ENCODE peak calls at places on chromosomes 12 and 14, in nine cellular contexts. W is tibial nerve, K is adrenal gland, S is IMR-90, D is uterus, M is colonic mucosa, B is H9, R is coronary artery, L is pancreas. E is an unnamed sample.

GRCh38 chr12:82440885-82441284 is 82.6 kb downstream of the METTL25 start:
- DNase-seq in W (no peak), K (no peak), S (peak; percentile 4), D (no peak), M (no peak), B (no peak), R (no peak), L (no peak), E (no peak)

GRCh38 chr12:10341892-10342509 is 34.3 kb downstream of the KLRD1 start:
- DNase-seq in W (no peak), K (no peak), S (no peak), D (no peak), M (no peak), B (no peak), R (no peak), L (no peak), E (no peak)

GRCh38 chr14:99497894-99498293 is 16.7 kb downstream of the CCNK start:
- DNase-seq in W (no peak), K (no peak), S (no peak), D (no peak), M (no peak), B (no peak), R (no peak), L (no peak), E (no peak)

GRCh38 chr12:84463756-84464495 is 448.7 kb downstream of the SLC6A15 start:
- DNase-seq in W (no peak), K (no peak), S (peak; percentile 53), D (no peak), M (no peak), B (no peak), R (no peak), L (no peak), E (no peak)

GRCh38 chr12:49983892-49984291 is 11.1 kb downstream of the AQP6 start:
- DNase-seq in W (no peak), K (no peak), S (peak; percentile 92), D (no peak), M (no peak), B (no peak), R (no peak), L (no peak), E (no peak)

GRCh38 chr12:12736759-12737676 is 19.9 kb downstream of the CDKN1B start:
- DNase-seq in W (no peak), K (no peak), S (peak; percentile 85), D (peak; percentile 56), M (no peak), B (no peak), R (no peak), L (no peak), E (peak; percentile 35)

GRCh38 chr14:22526210-22526609 is 62.8 kb downstream of the DAD1 start:
- DNase-seq in W (no peak), K (no peak), S (no peak), D (no peak), M (no peak), B (no peak), R (no peak), L (no peak), E (no peak)

GRCh38 chr12:120252071-120252906 is 13.2 kb downstream of the PXN start:
- DNase-seq in W (no peak), K (no peak), S (no peak), D (no peak), M (no peak), B (no peak), R (no peak), L (no peak), E (peak; percentile 63)

GRCh38 chr12:25644964-25645363 is 91.9 kb upstream of the LMNTD1 start:
- DNase-seq in W (no peak), K (no peak), S (no peak), D (no peak), M (no peak), B (no peak), R (no peak), L (no peak), E (no peak)

GRCh38 chr14:99609245-99610117 is 5.5 kb upstream of the CCDC85C start:
- DNase-seq in W (no peak), K (peak; percentile 61), S (peak; percentile 33), D (peak; percentile 40), M (no peak), B (no peak), R (no peak), L (no peak), E (no peak)

GRCh38 chr12:50661300-50662120 is 102.4 kb upstream of the ATF1 start:
- DNase-seq in W (no peak), K (no peak), S (no peak), D (no peak), M (no peak), B (no peak), R (no peak), L (no peak), E (no peak)

GRCh38 chr12:114711689-114712152 is 27.7 kb upstream of the TBX3 start:
- DNase-seq in W (no peak), K (no peak), S (no peak), D (no peak), M (no peak), B (no peak), R (no peak), L (no peak), E (no peak)

GRCh38 chr12:101919447-101919846 is 42.1 kb downstream of the DRAM1 start:
- DNase-seq in W (no peak), K (no peak), S (peak; percentile 51), D (no peak), M (no peak), B (no peak), R (no peak), L (no peak), E (no peak)

GRCh38 chr12:101923049-101923718 is 45.8 kb downstream of the DRAM1 start:
- DNase-seq in W (no peak), K (no peak), S (no peak), D (no peak), M (no peak), B (no peak), R (no peak), L (no peak), E (no peak)

GRCh38 chr12:101924647-101925046 is 47.3 kb downstream of the DRAM1 start:
- DNase-seq in W (no peak), K (no peak), S (peak; percentile 46), D (no peak), M (no peak), B (no peak), R (no peak), L (no peak), E (no peak)

GRCh38 chr12:101925352-101925751 is 48.0 kb downstream of the DRAM1 start:
- DNase-seq in W (peak; percentile 77), K (no peak), S (peak; percentile 99), D (peak; percentile 80), M (peak; percentile 27), B (no peak), R (peak; percentile 81), L (peak; percentile 43), E (no peak)

DNA sequence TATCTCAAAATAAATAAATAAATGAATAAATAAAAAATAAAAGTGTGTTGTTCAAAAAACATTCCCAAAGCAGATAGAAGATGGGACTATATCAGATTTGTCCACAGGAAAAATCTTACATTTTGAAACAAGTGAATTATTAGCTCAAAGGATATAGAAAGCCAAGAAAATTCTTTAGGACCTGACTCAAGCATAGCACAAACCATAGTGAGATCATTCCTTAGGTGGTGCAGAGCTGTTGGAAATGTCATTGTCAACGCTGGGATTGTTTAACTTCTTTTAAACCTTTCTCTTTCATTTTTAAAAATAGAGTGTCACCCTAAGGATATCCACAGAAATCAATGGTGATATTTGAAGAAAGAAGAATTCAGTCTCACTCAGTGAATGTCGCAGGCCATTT is 43.5 kb downstream of the DRAM1 start:
- DNase-seq in W (no peak), K (no peak), S (peak; percentile 56), D (no peak), M (no peak), B (no peak), R (no peak), L (no peak), E (no peak)
- H3K27ac ChIP-seq in W (no peak overlapping the region), K (no peak overlapping the region), S (peak overlapping the region; percentile 35), D (no peak overlapping the region), M (no peak overlapping the region), B (no peak overlapping the region), R (no peak overlapping the region), L (no peak overlapping the region), E (no peak overlapping the region)

GRCh38 chr12:65362231-65362630 is 83.7 kb downstream of the MSRB3 start:
- DNase-seq in W (no peak), K (no peak), S (peak; percentile 22), D (no peak), M (no peak), B (no peak), R (no peak), L (no peak), E (no peak)

GRCh38 chr12:65372574-65372973 is 94.1 kb downstream of the MSRB3 start:
- DNase-seq in W (no peak), K (no peak), S (peak; percentile 68), D (no peak), M (no peak), B (no peak), R (no peak), L (no peak), E (no peak)

GRCh38 chr12:65364021-65364420 is 85.5 kb downstream of the MSRB3 start:
- DNase-seq in W (no peak), K (no peak), S (peak; percentile 37), D (no peak), M (no peak), B (no peak), R (no peak), L (no peak), E (no peak)

DNA sequence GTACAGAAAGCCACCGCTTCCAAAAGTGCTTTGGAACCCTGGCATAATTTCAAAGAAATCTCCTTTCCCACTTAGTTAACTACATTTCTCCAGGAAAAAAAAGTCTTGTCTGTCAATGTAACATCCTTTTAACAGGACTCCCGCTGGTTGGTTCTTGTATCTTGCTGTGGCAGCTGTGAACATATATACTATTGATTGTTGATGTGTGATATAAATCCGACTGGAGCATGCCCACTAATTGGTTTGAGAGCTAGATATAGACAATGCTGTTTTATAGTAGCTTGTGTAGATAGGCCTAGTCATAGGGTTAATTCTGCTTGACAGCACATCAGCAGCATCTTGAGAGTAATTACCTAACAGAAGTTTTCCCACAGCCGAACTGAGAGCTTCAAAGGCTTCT is 89.6 kb downstream of the MSRB3 start:
- DNase-seq in W (no peak), K (no peak), S (no peak), D (no peak), M (no peak), B (no peak), R (no peak), L (no peak), E (no peak)
- H3K27ac ChIP-seq in W (no peak overlapping the region), K (no peak overlapping the region), S (no peak overlapping the region), D (no peak overlapping the region), M (no peak overlapping the region), B (no peak overlapping the region), R (no peak overlapping the region), L (no peak overlapping the region), E (no peak overlapping the region)

GRCh38 chr12:74963304-74963703 is 246.3 kb downstream of the KCNC2 start:
- DNase-seq in W (no peak), K (no peak), S (no peak), D (no peak), M (no peak), B (no peak), R (no peak), L (no peak), E (no peak)
- H3K27ac ChIP-seq in W (no peak overlapping the region), K (no peak overlapping the region), S (no peak overlapping the region), D (no peak overlapping the region), M (no peak overlapping the region), B (no peak overlapping the region), R (no peak overlapping the region), L (no peak overlapping the region), E (no peak overlapping the region)

DNA sequence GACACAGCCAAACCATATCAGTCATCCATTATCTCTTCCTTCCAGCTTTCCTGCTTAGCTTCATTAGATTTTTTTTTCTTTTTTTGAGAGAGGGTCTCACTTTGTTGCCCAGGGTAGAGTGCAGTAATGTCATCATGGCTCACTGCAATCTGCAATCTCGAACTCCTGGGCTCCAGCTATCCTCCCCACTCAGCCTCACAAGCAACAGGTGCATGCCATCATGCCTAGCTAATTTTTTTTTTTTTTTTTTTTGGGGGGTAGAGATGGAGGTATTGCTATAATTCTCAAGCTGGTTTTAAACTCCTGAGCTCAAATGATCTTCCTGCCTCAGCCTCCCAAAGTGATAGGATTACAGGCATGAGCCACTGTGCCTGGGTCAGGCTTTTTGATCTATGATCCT is 38.3 kb upstream of the PPM1A start:
- DNase-seq in W (no peak), K (no peak), S (no peak), D (no peak), M (no peak), B (no peak), R (no peak), L (no peak), E (no peak)
- H3K27ac ChIP-seq in W (no peak overlapping the region), K (no peak overlapping the region), S (no peak overlapping the region), D (no peak overlapping the region), M (no peak overlapping the region), B (no peak overlapping the region), R (no peak overlapping the region), L (no peak overlapping the region), E (no peak overlapping the region)

E was measured in CD4-positive, alpha-beta T cell.